ENCODE peak calls at places on chromosomes 12 and 14, in five cellular contexts. R is IMR-90; U is OCI-LY7; B is stimulated activated CD8-positive, alpha-beta memory T cell treated with anti-CD3 and anti-CD28 coated beads, Interleukin-4, amount 100 ng/mL, for 4 hours; A is stimulated activated CD4-positive, alpha-beta T cell treated with anti-CD3 and anti-CD28 coated beads, Interleukin-4, amount 100 ng/mL, for 1 hour. J is an unnamed sample.

GRCh38 chr14:93800038-93800937 is 12.0 kb upstream of the PRIMA1 start:
- DNase-seq in U (no peak), R (no peak), A (no peak), B (no peak), J (no peak)

GRCh38 chr12:5097786-5098185 is 54.1 kb downstream of the KCNA5 start:
- DNase-seq in U (no peak), A (no peak), B (no peak), R (no peak), J (no peak)

GRCh38 chr14:73783107-73783727 is 68.4 kb upstream of the PTGR2 start:
- DNase-seq in U (no peak), R (no peak), A (no peak), B (no peak), J (peak)

GRCh38 chr14:100362311-100362927 is 39.3 kb downstream of the SLC25A47 start:
- DNase-seq in B (no peak), U (no peak), A (no peak), R (peak), J (no peak)

GRCh38 chr12:110278137-110278536 is 2.9 kb upstream of the ATP2A2 start:
- DNase-seq in A (no peak), U (no peak), R (no peak), B (no peak), J (no peak)

GRCh38 chr14:60252630-60253029 is 3.6 kb downstream of the PPM1A start:
- DNase-seq in B (no peak), U (no peak), R (no peak), A (no peak), J (no peak)

GRCh38 chr12:82329508-82329907 is 28.7 kb downstream of the CCDC59 start:
- DNase-seq in A (no peak), B (no peak), R (no peak), U (no peak), J (no peak)

GRCh38 chr14:38339704-38340103 is 83.8 kb upstream of the CLEC14A start:
- DNase-seq in R (peak), B (no peak), A (no peak), U (no peak), J (peak)

GRCh38 chr14:89158701-89159100 is 258.3 kb downstream of the FOXN3 start:
- DNase-seq in R (no peak), A (no peak), B (no peak), U (no peak), J (no peak)

GRCh38 chr12:32918890-32919791 is 22.6 kb upstream of the PKP2 start:
- DNase-seq in A (no peak), B (no peak), R (peak), U (peak), J (peak)

GRCh38 chr14:94390372-94391086 is 2.1 kb upstream of the SERPINA1 start:
- DNase-seq in A (no peak), B (no peak), U (no peak), R (no peak), J (no peak)

GRCh38 chr14:52596861-52597260 is 44.2 kb downstream of the GPR137C start:
- DNase-seq in A (no peak), R (peak), B (no peak), U (no peak), J (no peak)

GRCh38 chr12:95653761-95654546 is 102.7 kb upstream of the USP44 start:
- DNase-seq in U (peak), B (no peak), R (peak), A (no peak), J (peak)

GRCh38 chr12:50196537-50196936 is 29.4 kb upstream of the CERS5 start:
- DNase-seq in B (no peak), A (no peak), U (no peak), R (no peak), J (no peak)

GRCh38 chr12:104517880-104518279 is 61.1 kb downstream of the CHST11 start:
- DNase-seq in A (no peak), U (no peak), B (no peak), R (no peak), J (no peak)

GRCh38 chr14:102922490-102923200 is at the start of gene AMN:
- DNase-seq in A (no peak), B (no peak), U (no peak), R (no peak), J (no peak)

GRCh38 chr12:108755481-108755880 is 24.2 kb upstream of the CORO1C start:
- DNase-seq in R (no peak), B (no peak), A (no peak), U (no peak), J (no peak)

GRCh38 chr12:108214486-108214885 is 85.4 kb downstream of the WSCD2 start:
- DNase-seq in B (no peak), R (peak), U (peak), A (no peak), J (peak)

GRCh38 chr14:100292301-100292775 is 13.9 kb downstream of the SLC25A29 start:
- DNase-seq in B (no peak), A (no peak), R (no peak), U (no peak), J (no peak)

GRCh38 chr14:45135181-45135580 is 549 bp upstream of the FANCM start:
- DNase-seq in U (peak), A (no peak), B (no peak), R (peak), J (peak)

GRCh38 chr14:22510527-22511110 is 78.4 kb downstream of the DAD1 start:
- DNase-seq in B (no peak), A (no peak), U (no peak), R (peak), J (peak)

GRCh38 chr14:31205681-31206535 is 1.7 kb downstream of the HECTD1 start:
- DNase-seq in U (peak), R (peak), B (no peak), A (no peak), J (peak)

GRCh38 chr12:109679716-109680520 is 33.7 kb upstream of the FAM222A start:
- DNase-seq in R (no peak), A (no peak), B (no peak), U (no peak), J (no peak)

GRCh38 chr12:90653051-90653450 is 301.9 kb downstream of the CCER1 start:
- DNase-seq in U (no peak), R (peak), B (no peak), A (no peak), J (peak)

GRCh38 chr12:71469235-71469873 is 29.8 kb downstream of the LGR5 start:
- DNase-seq in U (no peak), B (no peak), R (peak), A (no peak), J (peak)

GRCh38 chr12:470133-470532 is 10.4 kb downstream of the B4GALNT3 start:
- DNase-seq in B (no peak), R (no peak), A (no peak), U (no peak), J (no peak)

GRCh38 chr14:50763386-50764007 is 67.5 kb downstream of the NIN start:
- DNase-seq in B (no peak), U (no peak), R (peak), A (no peak), J (peak)

GRCh38 chr14:91745329-91745728 is 13.4 kb upstream of the CATSPERB start:
- DNase-seq in B (no peak), A (no peak), R (no peak), U (no peak), J (no peak)

GRCh38 chr12:55745361-55746146 is 2.6 kb downstream of the GDF11 start:
- DNase-seq in A (no peak), U (peak), R (no peak), B (no peak), J (peak)

GRCh38 chr12:15787801-15788200 is 1.4 kb downstream of the EPS8 start:
- DNase-seq in A (no peak), U (no peak), B (no peak), R (no peak), J (no peak)

GRCh38 chr12:27960822-27961221 is 11.7 kb downstream of the PTHLH start:
- DNase-seq in R (no peak), B (no peak), A (no peak), U (no peak), J (no peak)

GRCh38 chr14:22570132-22570949 is 18.7 kb downstream of the DAD1 start:
- DNase-seq in A (peak), R (peak), B (peak), U (peak), J (peak)

GRCh38 chr12:128365831-128366231 is 98.9 kb downstream of the TMEM132C start:
- DNase-seq in B (no peak), U (no peak), R (no peak), A (no peak), J (no peak)

GRCh38 chr14:68775614-68776126 is 17.2 kb downstream of the ZFP36L1 start:
- DNase-seq in B (no peak), R (no peak), A (no peak), U (no peak), J (no peak)

GRCh38 chr12:2561367-2561766 is 233.4 kb upstream of the FKBP4 start:
- DNase-seq in R (peak), U (no peak), A (no peak), B (no peak), J (no peak)

GRCh38 chr14:58572092-58572853 is 65.5 kb upstream of the DACT1 start:
- DNase-seq in A (peak), U (no peak), B (no peak), R (peak), J (peak)